ENCODE peak calls at places on chromosomes 3 and 15, in ten cellular contexts. E is astrocyte of the spinal cord, D is GM04504, V is NCI-H510A treated with DMSO at 0.1 percent for 48 hours, J is pancreas, A is C1 segment of cervical spinal cord, U is CD14-positive monocyte, C is sciatic nerve, Y is pons, P is epithelial cell of prostate. S is an unnamed sample.

GRCh38 chr15:33679065-33679464 is 289.2 kb upstream of the CHRM5 start:
- DNase-seq in E (no peak), D (no peak), V (no peak), J (no peak), A (no peak), U (no peak), C (no peak), Y (no peak), P (no peak), S (no peak)

GRCh38 chr15:92818658-92819311 is 81.3 kb upstream of the CHD2 start:
- DNase-seq in E (no peak), D (no peak), V (peak), J (no peak), A (no peak), U (no peak), C (no peak), Y (peak), P (no peak), S (no peak)

GRCh38 chr3:161913786-161914389 is 417.3 kb downstream of the OTOL1 start:
- DNase-seq in E (peak), D (no peak), V (no peak), J (no peak), A (no peak), U (no peak), C (no peak), Y (no peak), P (no peak), S (no peak)

GRCh38 chr15:99755692-99756409 is 22.6 kb upstream of the LYSMD4 start:
- DNase-seq in E (peak), D (peak), V (no peak), J (no peak), A (peak), U (peak), C (no peak), Y (peak), P (no peak), S (peak)

GRCh38 chr3:62145086-62145757 is 228.1 kb downstream of the FEZF2 start:
- DNase-seq in E (no peak), D (no peak), V (no peak), J (no peak), A (no peak), U (no peak), C (no peak), Y (no peak), P (no peak), S (no peak)

GRCh38 chr3:125035217-125035616 is 20.6 kb downstream of the HEG1 start:
- DNase-seq in E (no peak), D (no peak), V (no peak), J (no peak), A (no peak), U (no peak), C (no peak), Y (no peak), P (no peak), S (no peak)

GRCh38 chr15:60370804-60371700 is 26.7 kb downstream of the ANXA2 start:
- DNase-seq in E (peak), D (peak), V (no peak), J (no peak), A (no peak), U (no peak), C (peak), Y (peak), P (no peak), S (no peak)

GRCh38 chr3:48276856-48277641 is 36.1 kb downstream of the ZNF589 start:
- DNase-seq in E (no peak), D (no peak), V (no peak), J (no peak), A (no peak), U (no peak), C (no peak), Y (no peak), P (no peak), S (no peak)

GRCh38 chr15:42608110-42608531 is 32.7 kb downstream of the STARD9 start:
- DNase-seq in E (no peak), D (no peak), V (no peak), J (no peak), A (no peak), U (no peak), C (no peak), Y (peak), P (no peak), S (no peak)

GRCh38 chr3:60636846-60637245 is 614.4 kb downstream of the FHIT start:
- DNase-seq in E (peak), D (peak), V (no peak), J (no peak), A (no peak), U (no peak), C (no peak), Y (no peak), P (no peak), S (no peak)

GRCh38 chr15:42146551-42147430 is 9.6 kb downstream of the PLA2G4F start:
- DNase-seq in E (no peak), D (no peak), V (no peak), J (no peak), A (no peak), U (no peak), C (peak), Y (no peak), P (no peak), S (no peak)

GRCh38 chr15:100131321-100132224 is 210.2 kb downstream of the ADAMTS17 start:
- DNase-seq in E (peak), D (no peak), V (no peak), J (peak), A (no peak), U (no peak), C (peak), Y (no peak), P (no peak), S (peak)

GRCh38 chr3:15933439-15934144 is 135.8 kb upstream of the ANKRD28 start:
- DNase-seq in E (peak), D (no peak), V (no peak), J (no peak), A (no peak), U (no peak), C (no peak), Y (peak), P (no peak), S (no peak)

GRCh38 chr15:69749797-69750196 is 297.2 kb downstream of the RPLP1 start:
- DNase-seq in E (no peak), D (no peak), V (no peak), J (no peak), A (no peak), U (no peak), C (no peak), Y (no peak), P (no peak), S (no peak)

GRCh38 chr3:153330891-153331290 is 168.9 kb downstream of the RAP2B start:
- DNase-seq in E (no peak), D (no peak), V (no peak), J (no peak), A (no peak), U (no peak), C (no peak), Y (no peak), P (no peak), S (no peak)

GRCh38 chr3:13088020-13089006 is 15.1 kb upstream of the IQSEC1 start:
- DNase-seq in E (no peak), D (no peak), V (no peak), J (no peak), A (no peak), U (no peak), C (no peak), Y (no peak), P (no peak), S (no peak)

GRCh38 chr3:182682263-182683229 is 110.8 kb upstream of the ATP11B start:
- DNase-seq in E (peak), D (no peak), V (peak), J (peak), A (peak), U (no peak), C (peak), Y (no peak), P (no peak), S (peak)

GRCh38 chr3:54056521-54056920 is 65.8 kb upstream of the CACNA2D3 start:
- DNase-seq in E (no peak), D (no peak), V (no peak), J (no peak), A (no peak), U (no peak), C (no peak), Y (no peak), P (peak), S (no peak)

GRCh38 chr3:151864423-151865101 is 8.9 kb upstream of the SUCNR1 start:
- DNase-seq in E (peak), D (peak), V (no peak), J (no peak), A (no peak), U (no peak), C (no peak), Y (no peak), P (no peak), S (no peak)

GRCh38 chr3:126216416-126216815 is 36.0 kb upstream of the ALDH1L1 start:
- DNase-seq in E (peak), D (no peak), V (no peak), J (no peak), A (no peak), U (no peak), C (no peak), Y (no peak), P (no peak), S (no peak)

GRCh38 chr3:108486910-108487309 is 23.5 kb downstream of the MYH15 start:
- DNase-seq in E (peak), D (no peak), V (peak), J (no peak), A (peak), U (no peak), C (no peak), Y (peak), P (peak), S (no peak)

GRCh38 chr15:23645379-23646164 is 2.1 kb downstream of the MAGEL2 start:
- DNase-seq in E (no peak), D (no peak), V (no peak), J (peak), A (no peak), U (no peak), C (no peak), Y (no peak), P (no peak), S (no peak)

GRCh38 chr15:39701988-39702387 is 80.7 kb downstream of the FSIP1 start:
- DNase-seq in E (no peak), D (no peak), V (no peak), J (no peak), A (no peak), U (no peak), C (no peak), Y (no peak), P (no peak), S (no peak)

S was measured in GM12892.